ENCODE peak calls at places on chromosomes 13 and 19, in eight cellular contexts. One of them, this sample, is unnamed.

GRCh38 chr13:101140087-101140770 is 276.1 kb downstream of the NALCN start:
- DNase-seq in cardiac muscle cell: no peak
- DNase-seq in IMR-90: no peak
- DNase-seq in A549: no peak
- DNase-seq in Peyer's patch: no peak
- DNase-seq in ovary: no peak
- DNase-seq in AG04450: no peak
- DNase-seq in lower lobe of right lung: no peak
- DNase-seq in this sample: no peak

GRCh38 chr13:73939071-73939380 is 195.2 kb downstream of the KLF12 start:
- DNase-seq in cardiac muscle cell: no peak
- DNase-seq in AG04450: no peak
- DNase-seq in A549: no peak
- DNase-seq in lower lobe of right lung: no peak
- DNase-seq in IMR-90: no peak
- DNase-seq in ovary: no peak
- DNase-seq in Peyer's patch: no peak
- DNase-seq in this sample: no peak

GRCh38 chr13:111204438-111205177 is 89.5 kb downstream of the ARHGEF7 start:
- DNase-seq in IMR-90: peak
- DNase-seq in ovary: peak
- DNase-seq in lower lobe of right lung: peak
- DNase-seq in Peyer's patch: no peak
- DNase-seq in A549: no peak
- DNase-seq in cardiac muscle cell: no peak
- DNase-seq in AG04450: peak
- DNase-seq in this sample: no peak

GRCh38 chr19:35247526-35248309 is 1.1 kb upstream of the LSR start:
- DNase-seq in AG04450: no peak
- DNase-seq in ovary: no peak
- DNase-seq in IMR-90: no peak
- DNase-seq in Peyer's patch: peak
- DNase-seq in lower lobe of right lung: peak
- DNase-seq in A549: peak
- DNase-seq in cardiac muscle cell: peak
- DNase-seq in this sample: peak

GRCh38 chr13:31686660-31687430 is 52.5 kb upstream of the RXFP2 start:
- DNase-seq in AG04450: no peak
- DNase-seq in Peyer's patch: no peak
- DNase-seq in ovary: no peak
- DNase-seq in cardiac muscle cell: no peak
- DNase-seq in A549: no peak
- DNase-seq in lower lobe of right lung: no peak
- DNase-seq in IMR-90: no peak
- DNase-seq in this sample: no peak

GRCh38 chr13:100566543-100566942 is 22.0 kb downstream of the GGACT start:
- DNase-seq in lower lobe of right lung: no peak
- DNase-seq in cardiac muscle cell: no peak
- DNase-seq in IMR-90: peak
- DNase-seq in ovary: no peak
- DNase-seq in AG04450: no peak
- DNase-seq in A549: peak
- DNase-seq in Peyer's patch: no peak
- DNase-seq in this sample: no peak

GRCh38 chr19:2260341-2260751 is 4.1 kb upstream of the JSRP1 start:
- DNase-seq in IMR-90: no peak
- DNase-seq in A549: no peak
- DNase-seq in ovary: no peak
- DNase-seq in cardiac muscle cell: no peak
- DNase-seq in AG04450: no peak
- DNase-seq in Peyer's patch: no peak
- DNase-seq in lower lobe of right lung: no peak
- DNase-seq in this sample: no peak

GRCh38 chr19:3466630-3467029 is 13.7 kb downstream of the SMIM24 start:
- DNase-seq in A549: no peak
- DNase-seq in ovary: no peak
- DNase-seq in Peyer's patch: no peak
- DNase-seq in cardiac muscle cell: no peak
- DNase-seq in lower lobe of right lung: no peak
- DNase-seq in IMR-90: no peak
- DNase-seq in AG04450: no peak
- DNase-seq in this sample: no peak

GRCh38 chr13:106566682-106567420 is 1.1 kb downstream of the ARGLU1 start:
- DNase-seq in IMR-90: peak
- DNase-seq in Peyer's patch: peak
- DNase-seq in ovary: peak
- DNase-seq in cardiac muscle cell: peak
- DNase-seq in lower lobe of right lung: peak
- DNase-seq in A549: peak
- DNase-seq in AG04450: no peak
- DNase-seq in this sample: peak

GRCh38 chr13:72218966-72219365 is 352.0 kb upstream of the DACH1 start:
- DNase-seq in IMR-90: no peak
- DNase-seq in lower lobe of right lung: no peak
- DNase-seq in cardiac muscle cell: no peak
- DNase-seq in Peyer's patch: no peak
- DNase-seq in ovary: no peak
- DNase-seq in AG04450: no peak
- DNase-seq in A549: no peak
- DNase-seq in this sample: no peak

GRCh38 chr13:39317284-39317683 is 279.0 kb downstream of the NHLRC3 start:
- DNase-seq in lower lobe of right lung: no peak
- DNase-seq in ovary: peak
- DNase-seq in A549: no peak
- DNase-seq in AG04450: peak
- DNase-seq in cardiac muscle cell: no peak
- DNase-seq in Peyer's patch: no peak
- DNase-seq in IMR-90: peak
- DNase-seq in this sample: no peak

GRCh38 chr13:42137856-42138537 is 89.5 kb downstream of the DGKH start:
- DNase-seq in ovary: no peak
- DNase-seq in IMR-90: peak
- DNase-seq in cardiac muscle cell: no peak
- DNase-seq in AG04450: no peak
- DNase-seq in A549: no peak
- DNase-seq in lower lobe of right lung: no peak
- DNase-seq in Peyer's patch: no peak
- DNase-seq in this sample: no peak

GRCh38 chr13:33123066-33123940 is 107.1 kb downstream of the KL start:
- DNase-seq in A549: no peak
- DNase-seq in cardiac muscle cell: peak
- DNase-seq in ovary: no peak
- DNase-seq in IMR-90: peak
- DNase-seq in lower lobe of right lung: peak
- DNase-seq in Peyer's patch: peak
- DNase-seq in AG04450: no peak
- DNase-seq in this sample: no peak

GRCh38 chr19:53057904-53058579 is 13.5 kb downstream of the ERVV-2 start:
- DNase-seq in cardiac muscle cell: peak
- DNase-seq in AG04450: no peak
- DNase-seq in ovary: no peak
- DNase-seq in IMR-90: no peak
- DNase-seq in Peyer's patch: no peak
- DNase-seq in A549: no peak
- DNase-seq in lower lobe of right lung: peak
- DNase-seq in this sample: no peak

GRCh38 chr19:29663861-29664752 is 1.2 kb upstream of the PLEKHF1 start:
- DNase-seq in cardiac muscle cell: no peak
- DNase-seq in AG04450: no peak
- DNase-seq in lower lobe of right lung: no peak
- DNase-seq in ovary: no peak
- DNase-seq in Peyer's patch: peak
- DNase-seq in IMR-90: peak
- DNase-seq in A549: no peak
- DNase-seq in this sample: no peak

GRCh38 chr19:7673995-7674667 is 2.8 kb upstream of the MCEMP1 start:
- DNase-seq in cardiac muscle cell: peak
- DNase-seq in A549: peak
- DNase-seq in ovary: no peak
- DNase-seq in lower lobe of right lung: peak
- DNase-seq in AG04450: no peak
- DNase-seq in IMR-90: peak
- DNase-seq in Peyer's patch: peak
- DNase-seq in this sample: peak

GRCh38 chr19:5687360-5688198 is 2.5 kb upstream of the RPL36 start:
- DNase-seq in ovary: peak
- DNase-seq in Peyer's patch: no peak
- DNase-seq in A549: no peak
- DNase-seq in AG04450: no peak
- DNase-seq in lower lobe of right lung: peak
- DNase-seq in cardiac muscle cell: no peak
- DNase-seq in IMR-90: no peak
- DNase-seq in this sample: no peak
- TF ChIP-seq CTCF in ovary: no peak
- TF ChIP-seq CTCF in Peyer's patch: no peak
- TF ChIP-seq CTCF in A549: no peak
- TF ChIP-seq CTCF in AG04450: no peak
- TF ChIP-seq CTCF in lower lobe of right lung: no peak
- TF ChIP-seq CTCF in cardiac muscle cell: no peak
- TF ChIP-seq CTCF in IMR-90: no peak
- TF ChIP-seq CTCF in this sample: no peak

DNA sequence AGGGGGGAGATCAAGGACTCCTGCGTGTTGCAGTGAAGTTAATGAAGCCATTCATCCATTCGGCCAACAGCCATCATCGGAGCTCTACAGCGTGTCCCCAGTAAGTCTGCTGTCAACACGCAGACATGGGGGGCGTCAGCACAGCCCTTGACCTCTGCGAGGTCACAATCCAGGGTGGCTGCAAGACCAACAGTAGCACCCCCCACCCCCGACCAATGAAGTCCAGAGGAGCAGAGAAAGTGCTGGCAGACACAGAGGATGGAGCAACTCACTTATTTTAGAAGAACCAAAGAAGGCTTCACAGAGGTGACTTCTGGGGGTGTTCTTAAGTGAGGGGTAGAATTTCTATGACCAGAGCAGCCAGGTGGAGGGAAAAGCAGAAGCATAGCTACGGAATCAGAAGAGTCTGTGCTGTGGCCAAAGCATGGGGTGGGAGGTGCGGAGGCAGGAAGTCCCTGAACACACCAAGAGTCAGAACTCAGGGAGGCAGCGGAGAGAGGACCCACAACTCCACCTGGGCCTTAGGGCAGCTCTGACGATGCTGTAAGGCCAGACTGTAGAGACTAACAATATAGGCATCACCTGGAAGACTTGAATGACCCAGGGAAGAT is 185.4 kb downstream of the FOXO1 start:
- DNase-seq in Peyer's patch: no peak
- DNase-seq in lower lobe of right lung: no peak
- DNase-seq in cardiac muscle cell: no peak
- DNase-seq in AG04450: no peak
- DNase-seq in A549: no peak
- DNase-seq in IMR-90: no peak
- DNase-seq in ovary: no peak
- DNase-seq in this sample: no peak
- H3K27ac ChIP-seq in Peyer's patch: no peak
- H3K27ac ChIP-seq in lower lobe of right lung: no peak
- H3K27ac ChIP-seq in cardiac muscle cell: peak
- H3K27ac ChIP-seq in AG04450: no peak
- H3K27ac ChIP-seq in A549: no peak
- H3K27ac ChIP-seq in IMR-90: no peak
- H3K27ac ChIP-seq in ovary: no peak
- H3K27ac ChIP-seq in this sample: no peak

GRCh38 chr19:11552666-11553372 is 6.2 kb downstream of the ELOF1 start:
- DNase-seq in lower lobe of right lung: no peak
- DNase-seq in IMR-90: no peak
- DNase-seq in Peyer's patch: peak
- DNase-seq in AG04450: no peak
- DNase-seq in cardiac muscle cell: no peak
- DNase-seq in A549: no peak
- DNase-seq in ovary: no peak
- DNase-seq in this sample: no peak

GRCh38 chr19:11554160-11554559 is 4.9 kb downstream of the ELOF1 start:
- DNase-seq in ovary: no peak
- DNase-seq in lower lobe of right lung: no peak
- DNase-seq in AG04450: no peak
- DNase-seq in IMR-90: no peak
- DNase-seq in A549: no peak
- DNase-seq in Peyer's patch: peak
- DNase-seq in cardiac muscle cell: no peak
- DNase-seq in this sample: no peak

GRCh38 chr19:11550265-11550664 is 8.8 kb downstream of the ELOF1 start:
- DNase-seq in IMR-90: no peak
- DNase-seq in lower lobe of right lung: no peak
- DNase-seq in ovary: no peak
- DNase-seq in Peyer's patch: no peak
- DNase-seq in cardiac muscle cell: no peak
- DNase-seq in A549: no peak
- DNase-seq in AG04450: no peak
- DNase-seq in this sample: no peak

GRCh38 chr19:11549386-11549953 is 9.6 kb downstream of the ELOF1 start:
- DNase-seq in lower lobe of right lung: no peak
- DNase-seq in AG04450: no peak
- DNase-seq in A549: no peak
- DNase-seq in cardiac muscle cell: no peak
- DNase-seq in Peyer's patch: no peak
- DNase-seq in IMR-90: no peak
- DNase-seq in ovary: no peak
- DNase-seq in this sample: no peak

GRCh38 chr19:11551603-11552235 is 7.3 kb downstream of the ELOF1 start:
- DNase-seq in A549: no peak
- DNase-seq in IMR-90: no peak
- DNase-seq in AG04450: no peak
- DNase-seq in Peyer's patch: no peak
- DNase-seq in ovary: peak
- DNase-seq in lower lobe of right lung: no peak
- DNase-seq in cardiac muscle cell: peak
- DNase-seq in this sample: no peak
- TF ChIP-seq CTCF in A549: peak
- TF ChIP-seq CTCF in IMR-90: peak
- TF ChIP-seq CTCF in AG04450: peak
- TF ChIP-seq CTCF in Peyer's patch: no peak
- TF ChIP-seq CTCF in ovary: no peak
- TF ChIP-seq CTCF in lower lobe of right lung: peak
- TF ChIP-seq CTCF in cardiac muscle cell: peak
- TF ChIP-seq CTCF in this sample: no peak

GRCh38 chr19:33809960-33810359 is 13.3 kb downstream of the KCTD15 start:
- DNase-seq in lower lobe of right lung: no peak
- DNase-seq in A549: peak
- DNase-seq in AG04450: no peak
- DNase-seq in IMR-90: peak
- DNase-seq in Peyer's patch: no peak
- DNase-seq in cardiac muscle cell: no peak
- DNase-seq in ovary: no peak
- DNase-seq in this sample: no peak

GRCh38 chr19:33811736-33812387 is 15.2 kb downstream of the KCTD15 start:
- DNase-seq in A549: no peak
- DNase-seq in Peyer's patch: no peak
- DNase-seq in IMR-90: peak
- DNase-seq in cardiac muscle cell: no peak
- DNase-seq in lower lobe of right lung: peak
- DNase-seq in ovary: no peak
- DNase-seq in AG04450: no peak
- DNase-seq in this sample: no peak

GRCh38 chr19:33811246-33811645 is 14.6 kb downstream of the KCTD15 start:
- DNase-seq in cardiac muscle cell: no peak
- DNase-seq in lower lobe of right lung: peak
- DNase-seq in A549: no peak
- DNase-seq in ovary: no peak
- DNase-seq in IMR-90: no peak
- DNase-seq in Peyer's patch: no peak
- DNase-seq in AG04450: no peak
- DNase-seq in this sample: no peak

GRCh38 chr19:33812388-33813330 is 16.0 kb downstream of the KCTD15 start:
- DNase-seq in Peyer's patch: no peak
- DNase-seq in lower lobe of right lung: peak
- DNase-seq in ovary: no peak
- DNase-seq in cardiac muscle cell: no peak
- DNase-seq in IMR-90: no peak
- DNase-seq in AG04450: no peak
- DNase-seq in A549: no peak
- DNase-seq in this sample: no peak

GRCh38 chr19:33810821-33811220 is 14.2 kb downstream of the KCTD15 start:
- DNase-seq in ovary: no peak
- DNase-seq in IMR-90: no peak
- DNase-seq in lower lobe of right lung: no peak
- DNase-seq in cardiac muscle cell: no peak
- DNase-seq in Peyer's patch: no peak
- DNase-seq in AG04450: no peak
- DNase-seq in A549: no peak
- DNase-seq in this sample: no peak
- H3K27ac ChIP-seq in ovary: no peak
- H3K27ac ChIP-seq in IMR-90: no peak
- H3K27ac ChIP-seq in lower lobe of right lung: no peak
- H3K27ac ChIP-seq in cardiac muscle cell: no peak
- H3K27ac ChIP-seq in Peyer's patch: no peak
- H3K27ac ChIP-seq in AG04450: no peak
- H3K27ac ChIP-seq in A549: no peak
- H3K27ac ChIP-seq in this sample: no peak